ENCODE peak calls at places on chromosomes 3 and 15, in five cellular contexts. Z, O, G, I and K are unnamed samples.

GRCh38 chr3:79767194-79767952 is 425 bp downstream of the ROBO1 start:
- DNase-seq in Z (no peak), O (no peak), G (no peak), I (no peak), K (no peak)

GRCh38 chr3:8020459-8020858 is 481.2 kb upstream of the LMCD1 start:
- DNase-seq in Z (no peak), O (no peak), G (no peak), I (no peak), K (no peak)

GRCh38 chr3:187122261-187122660 is 17.0 kb downstream of the RPL39L start:
- DNase-seq in Z (no peak), O (peak), G (no peak), I (no peak), K (no peak)

GRCh38 chr3:2090512-2090911 is 8.2 kb upstream of the CNTN4 start:
- DNase-seq in Z (no peak), O (no peak), G (no peak), I (no peak), K (no peak)

GRCh38 chr3:52065264-52065756 is 8.9 kb upstream of the DUSP7 start:
- DNase-seq in Z (peak), O (no peak), G (no peak), I (peak), K (peak)

GRCh38 chr3:70871909-70872656 is 559.6 kb upstream of the MDFIC2 start:
- DNase-seq in Z (no peak), O (peak), G (peak), I (no peak), K (no peak)

GRCh38 chr3:127002195-127003174 is 19.6 kb downstream of the PLXNA1 start:
- DNase-seq in Z (peak), O (peak), G (peak), I (peak), K (peak)

GRCh38 chr3:24812116-24812515 is 317.5 kb upstream of the THRB start:
- DNase-seq in Z (no peak), O (no peak), G (no peak), I (no peak), K (no peak)

GRCh38 chr3:181683563-181683962 is 28.2 kb upstream of the SOX2 start:
- DNase-seq in Z (no peak), O (no peak), G (no peak), I (no peak), K (no peak)

GRCh38 chr3:130316164-130316563 is 29.3 kb upstream of the COL6A5 start:
- DNase-seq in Z (no peak), O (peak), G (no peak), I (no peak), K (no peak)

GRCh38 chr3:195755391-195755790 is 34.6 kb downstream of the MUC20 start:
- DNase-seq in Z (no peak), O (no peak), G (no peak), I (no peak), K (no peak)

GRCh38 chr3:114226313-114226712 is 11.1 kb downstream of the ZNF80 start:
- DNase-seq in Z (no peak), O (no peak), G (no peak), I (no peak), K (no peak)

GRCh38 chr3:105093371-105093770 is 273.3 kb upstream of the ALCAM start:
- DNase-seq in Z (no peak), O (no peak), G (no peak), I (no peak), K (no peak)

GRCh38 chr3:112857526-112857925 is 10.9 kb upstream of the CD200R1L start:
- DNase-seq in Z (no peak), O (no peak), G (no peak), I (no peak), K (no peak)

GRCh38 chr3:124413989-124414598 is 316.2 kb upstream of the UMPS start:
- DNase-seq in Z (no peak), O (no peak), G (peak), I (peak), K (no peak)

GRCh38 chr3:187641319-187641976 is 28.7 kb downstream of the SST start:
- DNase-seq in Z (no peak), O (no peak), G (no peak), I (no peak), K (no peak)

GRCh38 chr3:70038671-70039070 is 39.1 kb downstream of the SAMMSON start:
- DNase-seq in Z (no peak), O (no peak), G (no peak), I (no peak), K (no peak)

GRCh38 chr15:76147906-76148553 is 88.2 kb downstream of the TMEM266 start:
- DNase-seq in Z (peak), O (peak), G (peak), I (peak), K (no peak)

GRCh38 chr3:184537885-184538599 is 23.5 kb upstream of the EPHB3 start:
- DNase-seq in Z (no peak), O (no peak), G (peak), I (peak), K (no peak)

GRCh38 chr3:45332901-45333407 is 55.4 kb upstream of the LARS2 start:
- DNase-seq in Z (no peak), O (no peak), G (no peak), I (no peak), K (no peak)

GRCh38 chr3:179681492-179682263 is 28.8 kb downstream of the USP13 start:
- DNase-seq in Z (no peak), O (peak), G (peak), I (no peak), K (no peak)

GRCh38 chr3:67957268-67957667 is 302.9 kb upstream of the SUCLG2 start:
- DNase-seq in Z (no peak), O (no peak), G (no peak), I (no peak), K (no peak)
- H3K27ac ChIP-seq in Z (no peak), O (no peak), G (no peak), I (no peak), K (no peak)

GRCh38 chr3:89116486-89116885 is 9.1 kb downstream of the EPHA3 start:
- DNase-seq in Z (no peak), O (no peak), G (no peak), I (no peak), K (no peak)

GRCh38 chr3:89114841-89115223 is 7.4 kb downstream of the EPHA3 start:
- DNase-seq in Z (no peak), O (no peak), G (no peak), I (no peak), K (no peak)

GRCh38 chr3:89113344-89113743 is 5.9 kb downstream of the EPHA3 start:
- DNase-seq in Z (no peak), O (no peak), G (no peak), I (no peak), K (no peak)

DNA sequence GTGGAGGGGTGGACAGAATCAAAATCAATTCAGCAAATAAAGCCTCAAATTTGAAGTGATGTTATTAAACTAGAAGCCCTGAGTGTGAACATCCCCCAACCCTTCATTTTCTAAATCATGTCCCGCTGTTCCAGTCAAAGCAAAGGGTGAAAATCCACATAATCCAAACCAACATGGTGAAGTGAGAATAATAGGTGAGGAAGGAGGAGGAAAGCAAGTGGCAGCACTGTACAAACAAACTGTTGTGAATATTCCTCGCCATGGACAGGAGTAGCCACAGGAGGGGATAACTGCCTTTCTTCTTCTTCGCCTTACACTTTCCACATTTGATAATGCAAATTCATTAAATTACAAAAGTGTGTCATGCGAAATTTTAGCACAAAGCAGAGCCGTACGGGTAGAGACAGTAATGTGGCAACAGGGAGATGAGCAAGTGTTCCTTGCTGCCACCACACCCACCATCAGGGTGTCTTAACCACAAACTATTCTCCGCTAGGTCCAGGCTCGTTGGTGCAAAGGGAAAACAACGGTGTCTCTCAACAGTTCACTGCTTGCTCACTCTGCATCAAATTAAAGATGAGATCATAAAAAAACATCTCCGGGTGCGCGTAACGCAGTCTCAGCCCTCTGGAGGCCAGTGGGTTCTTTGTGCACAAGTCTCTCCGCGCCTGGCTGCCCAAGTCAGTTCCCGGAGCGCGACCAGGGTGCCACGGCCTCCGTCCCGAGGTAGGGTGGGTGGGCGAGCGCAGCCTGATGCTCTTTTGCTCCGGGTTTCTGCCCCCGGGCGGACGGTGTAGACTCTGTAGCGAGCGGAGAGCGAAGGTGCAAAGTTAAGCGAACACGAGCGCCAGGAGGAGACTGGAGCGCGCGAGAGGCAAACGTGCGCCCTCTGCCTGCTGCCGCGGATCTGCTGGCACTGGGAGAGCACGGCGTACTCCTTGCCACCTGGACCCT is 6.7 kb downstream of the EPHA3 start:
- DNase-seq in Z (peak), O (peak), G (peak), I (peak), K (peak)
- H3K4me3 ChIP-seq in Z (peak), O (peak), G (peak), I (no peak), K (peak)

GRCh38 chr3:73805435-73805834 is 180.7 kb upstream of the PDZRN3 start:
- DNase-seq in Z (no peak), O (no peak), G (peak), I (no peak), K (no peak)
- H3K27ac ChIP-seq in Z (no peak), O (no peak), G (no peak), I (no peak), K (no peak)

GRCh38 chr3:65904016-65904415 is 134.7 kb downstream of the MAGI1 start:
- DNase-seq in Z (no peak), O (no peak), G (no peak), I (no peak), K (no peak)

GRCh38 chr3:65899226-65899625 is 139.5 kb downstream of the MAGI1 start:
- DNase-seq in Z (no peak), O (no peak), G (no peak), I (no peak), K (no peak)

GRCh38 chr3:65905648-65906211 is 133.0 kb downstream of the MAGI1 start:
- DNase-seq in Z (no peak), O (no peak), G (no peak), I (no peak), K (no peak)

GRCh38 chr3:65901236-65901635 is 137.5 kb downstream of the MAGI1 start:
- DNase-seq in Z (no peak), O (no peak), G (no peak), I (no peak), K (no peak)

DNA sequence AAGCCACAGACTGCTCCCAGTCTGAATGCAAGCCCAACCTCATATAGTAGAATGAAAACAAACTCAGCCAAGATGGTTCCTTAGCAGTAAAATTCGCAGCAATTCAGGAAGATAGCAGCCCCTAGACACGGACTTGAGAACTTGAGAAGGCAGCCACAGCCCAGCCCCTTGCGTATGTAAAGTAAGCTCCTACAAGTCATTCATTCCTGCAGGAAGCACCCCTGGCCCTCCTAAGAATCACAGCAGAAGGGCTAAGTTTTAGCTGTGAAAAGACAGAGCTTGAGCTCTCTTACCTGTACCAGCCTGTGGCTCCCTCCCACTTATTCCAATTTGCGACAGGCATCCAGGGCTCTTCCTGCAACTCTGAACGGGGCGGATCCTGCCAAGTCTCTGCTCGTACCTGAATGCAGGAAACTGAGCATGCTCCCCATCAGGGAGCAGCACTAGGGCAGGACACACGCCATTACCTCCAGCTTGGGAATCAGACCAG is 136.4 kb downstream of the MAGI1 start:
- DNase-seq in Z (no peak), O (no peak), G (no peak), I (no peak), K (no peak)
- H3K4me3 ChIP-seq in Z (no peak), O (no peak), G (no peak), I (no peak), K (no peak)

GRCh38 chr15:91865486-91865885 is 12.0 kb downstream of the SLCO3A1 start:
- DNase-seq in Z (no peak), O (no peak), G (no peak), I (no peak), K (no peak)
- H3K27ac ChIP-seq in Z (peak), O (no peak), G (peak), I (no peak), K (peak)

DNA sequence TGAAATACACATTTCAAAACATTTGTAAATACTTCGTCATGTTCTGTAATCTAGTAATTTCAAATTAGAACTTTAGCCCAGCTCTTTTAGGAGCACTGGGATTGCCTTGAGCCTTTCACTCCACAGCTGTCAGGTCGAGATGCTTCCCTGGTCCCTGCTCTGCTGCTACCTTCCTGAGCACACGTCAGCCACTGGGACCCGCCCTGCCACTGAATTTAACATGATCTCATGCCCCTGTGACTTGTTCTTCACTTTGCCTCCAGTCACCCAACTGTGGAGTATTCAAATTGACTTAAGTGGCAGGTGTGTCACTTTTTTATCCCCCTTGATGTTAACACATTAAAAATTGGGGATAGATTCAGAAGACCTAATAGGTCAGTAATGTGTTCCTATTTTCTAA is 3.3 kb downstream of the ARRDC4 start:
- DNase-seq in Z (no peak), O (no peak), G (no peak), I (no peak), K (no peak)
- H3K4me3 ChIP-seq in Z (no peak), O (no peak), G (peak), I (no peak), K (peak)

GRCh38 chr15:69869291-69869690 is 228.4 kb downstream of the TLE3 start:
- DNase-seq in Z (no peak), O (no peak), G (no peak), I (no peak), K (no peak)
- H3K27ac ChIP-seq in Z (no peak), O (no peak), G (no peak), I (no peak), K (no peak)

DNA sequence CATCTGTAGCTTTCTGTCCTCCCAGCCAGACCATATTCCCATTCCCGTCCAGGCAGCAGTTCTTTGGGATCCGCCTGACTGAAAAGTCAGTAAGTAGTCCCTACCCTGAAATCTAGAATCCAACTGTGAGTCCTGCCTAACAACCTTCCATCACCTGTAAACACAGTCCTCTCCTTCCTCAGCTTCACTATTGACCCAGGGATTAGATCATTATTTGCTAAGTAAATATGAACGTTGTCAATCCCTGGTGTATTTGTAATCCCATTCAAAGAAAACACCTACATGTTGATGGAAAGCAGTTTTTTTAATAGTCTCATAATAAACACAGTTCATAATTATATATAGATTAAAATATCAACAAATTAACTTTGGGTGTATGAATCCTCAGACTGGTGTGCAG is 732 bp downstream of the SAXO2 start:
- DNase-seq in Z (no peak), O (no peak), G (no peak), I (peak), K (no peak)
- H3K4me3 ChIP-seq in Z (peak), O (peak), G (peak), I (peak), K (peak)

GRCh38 chr3:185760550-185760949 is 64.3 kb downstream of the IGF2BP2 start:
- DNase-seq in Z (no peak), O (no peak), G (no peak), I (no peak), K (no peak)
- H3K27ac ChIP-seq in Z (no peak), O (no peak), G (peak), I (no peak), K (no peak)